ENCODE peak calls at places on chromosomes 3 and 15, in nine cellular contexts. R is effector memory CD8-positive, alpha-beta T cell; D is choroid plexus epithelial cell; X is activated CD8-positive, alpha-beta memory T cell treated with anti-CD3 and anti-CD28 coated beads for 1 hour; V is foreskin fibroblast; H is activated T-helper 9 cell treated with anti-CD3 and anti-CD28 coated beads, Interleukin-2, amount 50 U/mL, for 16 hours; P is stimulated activated CD8-positive, alpha-beta memory T cell treated with anti-CD3 and anti-CD28 coated beads, Interleukin-2, amount 100 ng/mL, for 1 hour; Z is posterior cingulate gyrus; O is NCI-H1930. U is an unnamed sample.

GRCh38 chr15:70643106-70643782 is 120.1 kb downstream of the UACA start:
- DNase-seq in D (no peak), O (no peak), H (no peak), R (no peak), Z (no peak), P (no peak), V (no peak), X (no peak), U (no peak)

GRCh38 chr3:65811050-65811766 is 227.5 kb downstream of the MAGI1 start:
- DNase-seq in X (no peak), D (peak; percentile 79), Z (no peak), H (no peak), O (no peak), V (no peak), R (no peak), P (no peak), U (no peak)

GRCh38 chr15:45612790-45613415 is 21.9 kb upstream of the SQOR start:
- DNase-seq in H (no peak), Z (no peak), O (no peak), D (peak; percentile 80), X (no peak), V (peak; percentile 54), P (no peak), R (no peak), U (no peak)

GRCh38 chr3:154310840-154311239 is 13.4 kb downstream of the DHX36 start:
- DNase-seq in P (no peak), V (no peak), R (no peak), H (no peak), Z (no peak), D (peak; percentile 79), X (no peak), O (no peak), U (no peak)

GRCh38 chr15:84648539-84648938 is 5.5 kb downstream of the WDR73 start:
- DNase-seq in X (no peak), D (no peak), R (no peak), O (no peak), P (no peak), Z (no peak), V (peak; percentile 59), H (no peak), U (no peak)

GRCh38 chr15:90826886-90827435 is 41.4 kb upstream of the FURIN start:
- DNase-seq in R (no peak), P (no peak), D (no peak), V (no peak), H (no peak), Z (no peak), O (no peak), X (no peak), U (no peak)

GRCh38 chr3:126472277-126473006 is 3.2 kb downstream of the ZXDC start:
- DNase-seq in P (no peak), O (no peak), V (peak; percentile 80), R (no peak), D (peak; percentile 92), H (no peak), X (no peak), Z (peak; percentile 37), U (no peak)

GRCh38 chr15:64808785-64809453 is 16.5 kb downstream of the PIF1 start:
- DNase-seq in P (no peak), D (no peak), H (no peak), V (no peak), Z (no peak), X (no peak), R (no peak), O (no peak), U (no peak)

GRCh38 chr3:71226565-71227281 is 356.8 kb downstream of the FOXP1 start:
- DNase-seq in O (no peak), D (no peak), R (peak; percentile 69), H (peak; percentile 81), P (peak; percentile 57), V (no peak), X (peak; percentile 57), Z (no peak), U (peak; percentile 70)

GRCh38 chr15:53446376-53446775 is 313.1 kb downstream of the WDR72 start:
- DNase-seq in O (no peak), Z (no peak), R (no peak), D (no peak), X (no peak), H (no peak), V (no peak), P (no peak), U (no peak)

GRCh38 chr3:3798641-3799113 is 554 bp upstream of the LRRN1 start:
- DNase-seq in X (no peak), P (peak; percentile 10), V (no peak), H (no peak), O (no peak), R (no peak), Z (peak; percentile 22), D (no peak), U (no peak)

GRCh38 chr3:59660376-59660775 is 610.6 kb upstream of the CFAP20DC start:
- DNase-seq in O (no peak), D (no peak), Z (no peak), R (no peak), X (no peak), P (no peak), H (no peak), V (no peak), U (no peak)

GRCh38 chr15:49830411-49830810 is 209.6 kb downstream of the DTWD1 start:
- DNase-seq in H (no peak), V (no peak), D (peak; percentile 90), Z (no peak), R (no peak), X (no peak), O (no peak), P (no peak), U (no peak)

GRCh38 chr15:88256261-88257230 is at the start of gene NTRK3:
- DNase-seq in V (no peak), O (no peak), D (peak; percentile 27), Z (peak; percentile 51), R (no peak), P (no peak), H (no peak), X (no peak), U (no peak)

GRCh38 chr3:183924543-183924942 is 39.9 kb upstream of the PARL start:
- DNase-seq in R (no peak), X (no peak), D (peak; percentile 23), P (no peak), O (no peak), V (no peak), Z (no peak), H (no peak), U (no peak)

GRCh38 chr3:141279074-141279945 is 47.7 kb downstream of the PXYLP1 start:
- DNase-seq in H (no peak), V (no peak), O (no peak), P (no peak), X (no peak), Z (no peak), D (peak; percentile 57), R (no peak), U (no peak)

GRCh38 chr15:83323296-83323711 is 38.8 kb upstream of the BNC1 start:
- DNase-seq in R (no peak), H (no peak), V (peak; percentile 94), X (no peak), D (peak; percentile 86), Z (no peak), P (no peak), O (no peak), U (peak; percentile 53)

GRCh38 chr3:108393128-108393900 is 97.0 kb downstream of the HHLA2 start:
- DNase-seq in X (no peak), P (no peak), R (no peak), H (no peak), V (no peak), D (no peak), Z (no peak), O (no peak), U (no peak)

GRCh38 chr3:128548426-128549282 is 55.7 kb upstream of the GATA2 start:
- DNase-seq in D (peak; percentile 32), P (no peak), H (no peak), X (no peak), V (no peak), Z (no peak), R (no peak), O (no peak), U (no peak)

GRCh38 chr3:107962946-107963345 is 127.9 kb downstream of the CD47 start:
- DNase-seq in R (no peak), P (no peak), V (no peak), O (no peak), X (no peak), Z (no peak), D (peak; percentile 45), H (no peak), U (peak; percentile 7)

GRCh38 chr3:106086636-106087035 is 217.8 kb upstream of the CBLB start:
- DNase-seq in Z (no peak), D (no peak), X (no peak), H (no peak), P (no peak), O (no peak), R (no peak), V (no peak), U (no peak)

GRCh38 chr3:133627789-133628188 is 34.0 kb downstream of the TOPBP1 start:
- DNase-seq in P (no peak), X (no peak), O (no peak), Z (no peak), D (no peak), H (no peak), R (no peak), V (no peak), U (no peak)

GRCh38 chr3:16302082-16302631 is 37.1 kb downstream of the OXNAD1 start:
- DNase-seq in D (no peak), R (no peak), P (no peak), Z (no peak), O (no peak), V (no peak), H (no peak), X (no peak), U (no peak)

GRCh38 chr3:94071713-94072284 is 8.9 kb downstream of the NSUN3 start:
- DNase-seq in V (no peak), D (no peak), Z (no peak), O (no peak), R (no peak), P (no peak), H (no peak), X (no peak), U (no peak)

GRCh38 chr3:134065836-134066538 is 36.3 kb upstream of the SLCO2A1 start:
- DNase-seq in H (no peak), O (no peak), X (no peak), R (no peak), D (no peak), Z (no peak), V (no peak), P (no peak), U (no peak)

GRCh38 chr3:111910806-111911205 is 51.7 kb downstream of the PHLDB2 start:
- DNase-seq in P (no peak), D (peak; percentile 85), O (no peak), R (no peak), V (peak; percentile 61), H (no peak), Z (no peak), X (no peak), U (no peak)

GRCh38 chr3:152902141-152902669 is 67.3 kb downstream of the P2RY1 start:
- DNase-seq in X (no peak), P (no peak), H (no peak), Z (no peak), D (peak; percentile 13), V (peak; percentile 6), R (no peak), O (no peak), U (no peak)

GRCh38 chr3:127037971-127038446 is 55.1 kb downstream of the PLXNA1 start:
- DNase-seq in O (no peak), P (no peak), H (no peak), Z (no peak), V (no peak), D (no peak), X (no peak), R (no peak), U (no peak)

GRCh38 chr3:134419214-134419965 is 45.1 kb upstream of the AMOTL2 start:
- DNase-seq in X (no peak), Z (no peak), D (no peak), H (no peak), R (no peak), V (no peak), P (no peak), O (no peak), U (no peak)

GRCh38 chr15:67196672-67197363 is 57.6 kb downstream of the AAGAB start:
- DNase-seq in X (no peak), H (no peak), R (no peak), D (peak; percentile 71), V (peak; percentile 80), O (no peak), P (no peak), Z (no peak), U (no peak)

GRCh38 chr3:19147905-19148767 is at the start of gene KCNH8:
- DNase-seq in Z (peak; percentile 46), R (peak; percentile 1), V (no peak), O (peak; percentile 72), H (no peak), D (no peak), X (no peak), P (no peak), U (no peak)

U was measured in SJSA1.